ENCODE peak calls at places on chromosomes 11 and 22, in five cellular contexts. C, J, I, V and U are unnamed samples.

GRCh38 chr22:19663821-19664325 is 50.4 kb upstream of the SEPTIN5 start:
- DNase-seq in C (no peak), J (peak; percentile 9), I (no peak), V (no peak), U (no peak)

GRCh38 chr11:126968915-126969314 is 31.7 kb downstream of the KIRREL3 start:
- DNase-seq in C (no peak), J (no peak), I (no peak), V (no peak), U (no peak)

GRCh38 chr11:121106812-121107211 is 5.8 kb downstream of the TECTA start:
- DNase-seq in C (no peak), J (no peak), I (no peak), V (no peak), U (no peak)

GRCh38 chr11:76293189-76293631 is 86.9 kb upstream of the WNT11 start:
- DNase-seq in C (no peak), J (no peak), I (no peak), V (no peak), U (no peak)

GRCh38 chr11:33829430-33830141 is 55.3 kb upstream of the FBXO3 start:
- DNase-seq in C (peak; percentile 59), J (peak; percentile 72), I (peak; percentile 81), V (no peak), U (peak; percentile 68)

GRCh38 chr11:78223320-78223954 is 34.7 kb downstream of the USP35 start:
- DNase-seq in C (no peak), J (no peak), I (no peak), V (no peak), U (peak; percentile 47)

GRCh38 chr11:126973051-126973450 is 27.5 kb downstream of the KIRREL3 start:
- DNase-seq in C (no peak), J (no peak), I (no peak), V (no peak), U (no peak)

GRCh38 chr11:75668508-75669297 is at the start of gene MAP6:
- DNase-seq in C (peak; percentile 75), J (peak; percentile 67), I (peak; percentile 29), V (no peak), U (peak; percentile 27)

GRCh38 chr11:70739811-70740474 is 341.6 kb downstream of the CTTN start:
- DNase-seq in C (no peak), J (no peak), I (no peak), V (peak; percentile 54), U (no peak)

GRCh38 chr11:47378836-47379170 is 456 bp upstream of the SPI1 start:
- DNase-seq in C (no peak), J (no peak), I (no peak), V (no peak), U (no peak)

GRCh38 chr11:86116386-86116726 is 47.5 kb upstream of the PICALM start:
- DNase-seq in C (no peak), J (no peak), I (peak; percentile 49), V (no peak), U (no peak)

GRCh38 chr22:29108137-29108536 is 35.3 kb downstream of the KREMEN1 start:
- DNase-seq in C (peak; percentile 36), J (no peak), I (peak; percentile 46), V (no peak), U (no peak)

GRCh38 chr22:50436134-50436830 is 38.6 kb downstream of the SBF1 start:
- DNase-seq in C (no peak), J (no peak), I (no peak), V (no peak), U (no peak)

GRCh38 chr11:128198206-128198605 is 389.2 kb downstream of the ETS1 start:
- DNase-seq in C (no peak), J (no peak), I (no peak), V (no peak), U (no peak)

GRCh38 chr11:11577246-11577855 is 44.5 kb downstream of the GALNT18 start:
- DNase-seq in C (no peak), J (no peak), I (no peak), V (no peak), U (no peak)

GRCh38 chr22:20509344-20510047 is 2.1 kb downstream of the MED15 start:
- DNase-seq in C (peak; percentile 86), J (no peak), I (peak; percentile 75), V (no peak), U (peak; percentile 59)

GRCh38 chr22:17552737-17553136 is 10.6 kb upstream of the SLC25A18 start:
- DNase-seq in C (no peak), J (no peak), I (no peak), V (no peak), U (no peak)

GRCh38 chr11:34033399-34033798 is 18.1 kb upstream of the CAPRIN1 start:
- DNase-seq in C (no peak), J (no peak), I (no peak), V (no peak), U (no peak)

GRCh38 chr22:39236321-39237275 is 8.2 kb downstream of the PDGFB start:
- DNase-seq in C (no peak), J (no peak), I (no peak), V (no peak), U (no peak)

GRCh38 chr22:25987948-25988347 is 181.3 kb upstream of the SEZ6L start:
- DNase-seq in C (no peak), J (no peak), I (no peak), V (no peak), U (peak; percentile 27)

GRCh38 chr11:93743316-93743715 is 1.8 kb downstream of the C11orf54 start:
- DNase-seq in C (no peak), J (no peak), I (no peak), V (no peak), U (no peak)

GRCh38 chr11:31958086-31958735 is 132.7 kb upstream of the RCN1 start:
- DNase-seq in C (no peak), J (peak; percentile 70), I (peak; percentile 24), V (peak; percentile 77), U (peak; percentile 54)

GRCh38 chr11:44467413-44467812 is 98.0 kb upstream of the CD82 start:
- DNase-seq in C (no peak), J (no peak), I (no peak), V (no peak), U (no peak)

GRCh38 chr11:12693075-12693473 is 18.9 kb downstream of the TEAD1 start:
- DNase-seq in C (no peak), J (no peak), I (no peak), V (no peak), U (no peak)

GRCh38 chr11:129766858-129767604 is 48.6 kb upstream of the TMEM45B start:
- DNase-seq in C (peak; percentile 78), J (no peak), I (peak; percentile 19), V (no peak), U (no peak)

GRCh38 chr11:34155057-34155758 is 49.8 kb downstream of the NAT10 start:
- DNase-seq in C (no peak), J (peak; percentile 51), I (no peak), V (no peak), U (no peak)

GRCh38 chr22:50569896-50570535 is 7.3 kb upstream of the SYCE3 start:
- DNase-seq in C (no peak), J (no peak), I (no peak), V (no peak), U (no peak)

GRCh38 chr22:48719978-48720661 is 1107.6 kb downstream of the BRD1 start:
- DNase-seq in C (peak; percentile 12), J (no peak), I (no peak), V (peak; percentile 35), U (no peak)